ENCODE peak calls at places on chromosomes 6 and 20, in six cellular contexts. D is HEK293T, L is ecto neural progenitor cell, T is GM12865, P is NCI-H2171, C is T-cell. V is an unnamed sample.

GRCh38 chr20:24935786-24936525 is 13.1 kb upstream of the CST7 start:
- DNase-seq in D (no peak), L (peak; percentile 25), T (no peak), P (no peak), C (no peak), V (no peak)

GRCh38 chr6:123715243-123715863 is 78.6 kb upstream of the TRDN start:
- DNase-seq in D (peak; percentile 29), L (no peak), T (peak; percentile 46), P (no peak), C (no peak), V (no peak)

GRCh38 chr6:12288844-12289654 is 1.1 kb upstream of the EDN1 start:
- DNase-seq in D (peak; percentile 63), L (peak; percentile 60), T (peak; percentile 79), P (no peak), C (no peak), V (peak; percentile 10)

GRCh38 chr6:148617522-148617921 is 129.3 kb upstream of the UST start:
- DNase-seq in D (no peak), L (no peak), T (peak; percentile 9), P (no peak), C (no peak), V (no peak)

GRCh38 chr6:68632620-68633195 is 2.4 kb upstream of the ADGRB3 start:
- DNase-seq in D (no peak), L (no peak), T (no peak), P (no peak), C (no peak), V (no peak)

GRCh38 chr20:62898970-62899632 is 27.2 kb downstream of the DIDO1 start:
- DNase-seq in D (no peak), L (no peak), T (peak; percentile 45), P (peak; percentile 31), C (no peak), V (no peak)

GRCh38 chr6:39666706-39667489 is 58.3 kb downstream of the KIF6 start:
- DNase-seq in D (no peak), L (no peak), T (no peak), P (no peak), C (no peak), V (no peak)

GRCh38 chr6:83067448-83068413 is at the start of gene DOP1A:
- DNase-seq in D (peak; percentile 84), L (peak; percentile 97), T (peak; percentile 98), P (peak; percentile 94), C (peak; percentile 90), V (peak; percentile 96)

GRCh38 chr20:10253750-10254149 is 35.1 kb downstream of the SNAP25 start:
- DNase-seq in D (no peak), L (no peak), T (no peak), P (peak; percentile 66), C (no peak), V (no peak)

GRCh38 chr6:143299253-143300166 is 151.0 kb downstream of the ADAT2 start:
- DNase-seq in D (peak; percentile 30), L (no peak), T (peak; percentile 76), P (no peak), C (no peak), V (no peak)

GRCh38 chr6:90139272-90139817 is 157.3 kb downstream of the BACH2 start:
- DNase-seq in D (no peak), L (no peak), T (no peak), P (no peak), C (no peak), V (no peak)

GRCh38 chr6:44341095-44341890 is 1.2 kb upstream of the SPATS1 start:
- DNase-seq in D (no peak), L (no peak), T (no peak), P (no peak), C (no peak), V (no peak)

GRCh38 chr6:111798281-111798725 is 74.9 kb downstream of the FYN start:
- DNase-seq in D (no peak), L (no peak), T (no peak), P (no peak), C (no peak), V (no peak)

GRCh38 chr20:2756056-2756611 is 44.3 kb downstream of the CPXM1 start:
- DNase-seq in D (peak; percentile 65), L (peak; percentile 81), T (peak; percentile 25), P (no peak), C (no peak), V (no peak)

GRCh38 chr20:63441136-63441776 is 31.2 kb downstream of the KCNQ2 start:
- DNase-seq in D (no peak), L (no peak), T (peak; percentile 74), P (no peak), C (no peak), V (no peak)

GRCh38 chr20:50915424-50915823 is 15.8 kb downstream of the ADNP start:
- DNase-seq in D (no peak), L (no peak), T (no peak), P (no peak), C (no peak), V (no peak)

GRCh38 chr6:43856005-43856765 is 86.2 kb downstream of the VEGFA start:
- DNase-seq in D (peak; percentile 51), L (no peak), T (no peak), P (no peak), C (no peak), V (no peak)

GRCh38 chr6:34570066-34570833 is 14.1 kb upstream of the SPDEF start:
- DNase-seq in D (no peak), L (no peak), T (no peak), P (peak; percentile 55), C (no peak), V (no peak)

GRCh38 chr6:88566746-88567534 is 396.5 kb downstream of the RNGTT start:
- DNase-seq in D (no peak), L (no peak), T (peak; percentile 56), P (no peak), C (no peak), V (no peak)

V was measured in effector CD4-positive, alpha-beta T cell.